ENCODE peak calls at places on chromosomes 1 and 21, in five cellular contexts. One of them, this sample, is unnamed.

GRCh38 chr21:39114871-39115658 is 68.2 kb downstream of the PSMG1 start:
- DNase-seq in SJSA1: peak; percentile 89
- DNase-seq in thoracic aorta: no peak
- DNase-seq in CD8-positive, alpha-beta memory T cell: no peak
- DNase-seq in PC-3: peak; percentile 66
- DNase-seq in this sample: peak; percentile 47

GRCh38 chr1:229613938-229614337 is 12.0 kb downstream of the TAF5L start:
- DNase-seq in thoracic aorta: no peak
- DNase-seq in SJSA1: no peak
- DNase-seq in CD8-positive, alpha-beta memory T cell: no peak
- DNase-seq in PC-3: no peak
- DNase-seq in this sample: no peak

GRCh38 chr1:187685338-187685737 is 856.6 kb downstream of the PLA2G4A start:
- DNase-seq in thoracic aorta: no peak
- DNase-seq in SJSA1: no peak
- DNase-seq in PC-3: peak; percentile 42
- DNase-seq in CD8-positive, alpha-beta memory T cell: no peak
- DNase-seq in this sample: peak; percentile 66

GRCh38 chr1:9438431-9439073 is 100.7 kb upstream of the SLC25A33 start:
- DNase-seq in CD8-positive, alpha-beta memory T cell: no peak
- DNase-seq in thoracic aorta: peak; percentile 59
- DNase-seq in PC-3: peak; percentile 51
- DNase-seq in SJSA1: peak; percentile 88
- DNase-seq in this sample: peak; percentile 94

GRCh38 chr1:15344800-15345710 is 64.6 kb upstream of the EFHD2 start:
- DNase-seq in PC-3: no peak
- DNase-seq in thoracic aorta: no peak
- DNase-seq in SJSA1: no peak
- DNase-seq in CD8-positive, alpha-beta memory T cell: no peak
- DNase-seq in this sample: no peak

GRCh38 chr1:196148367-196148970 is 459.8 kb downstream of the KCNT2 start:
- DNase-seq in CD8-positive, alpha-beta memory T cell: no peak
- DNase-seq in SJSA1: no peak
- DNase-seq in thoracic aorta: no peak
- DNase-seq in PC-3: peak; percentile 70
- DNase-seq in this sample: peak; percentile 56

GRCh38 chr1:202965441-202965821 is 1.6 kb downstream of the CYB5R1 start:
- DNase-seq in PC-3: no peak
- DNase-seq in thoracic aorta: no peak
- DNase-seq in SJSA1: no peak
- DNase-seq in CD8-positive, alpha-beta memory T cell: no peak
- DNase-seq in this sample: peak; percentile 94

GRCh38 chr1:97190326-97190725 is 468.7 kb downstream of the PTBP2 start:
- DNase-seq in CD8-positive, alpha-beta memory T cell: no peak
- DNase-seq in thoracic aorta: no peak
- DNase-seq in PC-3: peak; percentile 72
- DNase-seq in SJSA1: no peak
- DNase-seq in this sample: peak; percentile 65

GRCh38 chr1:42943166-42943565 is 15.5 kb downstream of the SLC2A1 start:
- DNase-seq in PC-3: peak; percentile 97
- DNase-seq in SJSA1: no peak
- DNase-seq in thoracic aorta: peak; percentile 52
- DNase-seq in CD8-positive, alpha-beta memory T cell: no peak
- DNase-seq in this sample: peak; percentile 93

GRCh38 chr21:20404915-20405314 is 593.3 kb upstream of the NCAM2 start:
- DNase-seq in CD8-positive, alpha-beta memory T cell: no peak
- DNase-seq in SJSA1: no peak
- DNase-seq in PC-3: no peak
- DNase-seq in thoracic aorta: no peak
- DNase-seq in this sample: no peak

GRCh38 chr1:161095230-161095629 is 2.9 kb upstream of the KLHDC9 start:
- DNase-seq in PC-3: no peak
- DNase-seq in CD8-positive, alpha-beta memory T cell: no peak
- DNase-seq in thoracic aorta: no peak
- DNase-seq in SJSA1: no peak
- DNase-seq in this sample: no peak

GRCh38 chr1:67566803-67567202 is 118.2 kb upstream of the GADD45A start:
- DNase-seq in PC-3: peak; percentile 46
- DNase-seq in CD8-positive, alpha-beta memory T cell: no peak
- DNase-seq in SJSA1: no peak
- DNase-seq in thoracic aorta: no peak
- DNase-seq in this sample: peak; percentile 55

GRCh38 chr1:152458384-152459185 is 44.5 kb upstream of the CRNN start:
- DNase-seq in thoracic aorta: peak; percentile 43
- DNase-seq in CD8-positive, alpha-beta memory T cell: peak; percentile 67
- DNase-seq in SJSA1: peak; percentile 77
- DNase-seq in PC-3: peak; percentile 94
- DNase-seq in this sample: peak; percentile 81

GRCh38 chr21:44704636-44705001 is 6.8 kb downstream of the TSPEAR start:
- DNase-seq in thoracic aorta: no peak
- DNase-seq in PC-3: no peak
- DNase-seq in CD8-positive, alpha-beta memory T cell: no peak
- DNase-seq in SJSA1: no peak
- DNase-seq in this sample: no peak

GRCh38 chr1:52460686-52461085 is 56.3 kb downstream of the PRPF38A start:
- DNase-seq in thoracic aorta: no peak
- DNase-seq in PC-3: peak; percentile 16
- DNase-seq in SJSA1: no peak
- DNase-seq in CD8-positive, alpha-beta memory T cell: no peak
- DNase-seq in this sample: peak; percentile 70

GRCh38 chr21:42299324-42300044 is 15.7 kb downstream of the TFF3 start:
- DNase-seq in CD8-positive, alpha-beta memory T cell: no peak
- DNase-seq in SJSA1: no peak
- DNase-seq in PC-3: no peak
- DNase-seq in thoracic aorta: no peak
- DNase-seq in this sample: peak; percentile 51

GRCh38 chr1:109622103-109622892 is 2.7 kb downstream of the AMPD2 start:
- DNase-seq in CD8-positive, alpha-beta memory T cell: no peak
- DNase-seq in SJSA1: no peak
- DNase-seq in PC-3: no peak
- DNase-seq in thoracic aorta: no peak
- DNase-seq in this sample: no peak

GRCh38 chr1:10936998-10937901 is 75.2 kb upstream of the TARDBP start:
- DNase-seq in thoracic aorta: no peak
- DNase-seq in SJSA1: no peak
- DNase-seq in PC-3: no peak
- DNase-seq in CD8-positive, alpha-beta memory T cell: no peak
- DNase-seq in this sample: no peak

GRCh38 chr1:109467301-109467777 is 993 bp downstream of the SYPL2 start:
- DNase-seq in CD8-positive, alpha-beta memory T cell: no peak
- DNase-seq in thoracic aorta: no peak
- DNase-seq in PC-3: no peak
- DNase-seq in SJSA1: no peak
- DNase-seq in this sample: no peak

GRCh38 chr1:39787468-39787867 is 1.2 kb downstream of the BMP8B start:
- DNase-seq in PC-3: no peak
- DNase-seq in CD8-positive, alpha-beta memory T cell: no peak
- DNase-seq in SJSA1: no peak
- DNase-seq in thoracic aorta: no peak
- DNase-seq in this sample: no peak

GRCh38 chr1:22920734-22921451 is 51.8 kb downstream of the LACTBL1 start:
- DNase-seq in PC-3: no peak
- DNase-seq in SJSA1: no peak
- DNase-seq in thoracic aorta: no peak
- DNase-seq in CD8-positive, alpha-beta memory T cell: no peak
- DNase-seq in this sample: no peak

GRCh38 chr1:184052194-184052559 is 647 bp downstream of the TSEN15 start:
- DNase-seq in SJSA1: no peak
- DNase-seq in CD8-positive, alpha-beta memory T cell: no peak
- DNase-seq in thoracic aorta: no peak
- DNase-seq in PC-3: no peak
- DNase-seq in this sample: no peak

GRCh38 chr1:46510341-46510997 is 20.8 kb downstream of the DMBX1 start:
- DNase-seq in PC-3: no peak
- DNase-seq in CD8-positive, alpha-beta memory T cell: no peak
- DNase-seq in thoracic aorta: no peak
- DNase-seq in SJSA1: no peak
- DNase-seq in this sample: no peak
- H3K27me3 ChIP-seq in PC-3: no peaks in the 10 kb centered on the region
- H3K27me3 ChIP-seq in CD8-positive, alpha-beta memory T cell: no peaks in the 10 kb centered on the region
- H3K27me3 ChIP-seq in thoracic aorta: no peaks in the 10 kb centered on the region
- H3K27me3 ChIP-seq in SJSA1: no peaks in the 10 kb centered on the region
- H3K27me3 ChIP-seq in this sample: no peaks in the 10 kb centered on the region

GRCh38 chr21:35204125-35204524 is 155.0 kb upstream of the RUNX1 start:
- DNase-seq in PC-3: no peak
- DNase-seq in CD8-positive, alpha-beta memory T cell: no peak
- DNase-seq in SJSA1: no peak
- DNase-seq in thoracic aorta: no peak
- DNase-seq in this sample: no peak
- H3K27me3 ChIP-seq in PC-3: no peaks in the 10 kb centered on the region
- H3K27me3 ChIP-seq in CD8-positive, alpha-beta memory T cell: no peaks in the 10 kb centered on the region
- H3K27me3 ChIP-seq in SJSA1: no peaks in the 10 kb centered on the region
- H3K27me3 ChIP-seq in thoracic aorta: no peaks in the 10 kb centered on the region
- H3K27me3 ChIP-seq in this sample: no peaks in the 10 kb centered on the region

DNA sequence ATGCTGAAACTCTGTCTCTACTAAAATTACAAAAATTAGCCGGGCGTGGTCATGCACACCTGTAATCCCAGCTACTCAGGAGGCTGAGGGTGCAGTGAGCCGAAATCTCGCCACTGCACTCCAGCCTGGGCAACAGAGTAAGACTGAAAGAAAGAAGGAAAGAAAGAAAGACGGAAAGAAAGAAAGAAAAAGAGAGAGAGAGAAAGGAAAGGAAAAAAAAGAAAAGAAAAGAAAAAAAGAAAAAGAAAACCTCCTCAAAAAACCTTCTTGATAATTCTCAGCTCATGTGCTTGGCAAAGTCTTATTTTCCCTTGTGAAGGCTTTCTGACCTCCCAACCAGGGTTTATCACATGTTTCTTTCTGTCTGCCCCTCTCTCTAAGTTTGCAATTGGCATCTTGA is 7.3 kb downstream of the NID1 start:
- DNase-seq in thoracic aorta: no peak
- DNase-seq in SJSA1: no peak
- DNase-seq in PC-3: no peak
- DNase-seq in CD8-positive, alpha-beta memory T cell: no peak
- DNase-seq in this sample: no peak
- H3K27me3 ChIP-seq in thoracic aorta: no peaks in the 10 kb centered on the region
- H3K27me3 ChIP-seq in SJSA1: no peaks in the 10 kb centered on the region
- H3K27me3 ChIP-seq in PC-3: no peaks in the 10 kb centered on the region
- H3K27me3 ChIP-seq in CD8-positive, alpha-beta memory T cell: peaks cover 2% of the 10 kb centered on the region
- H3K27me3 ChIP-seq in this sample: no peaks in the 10 kb centered on the region

DNA sequence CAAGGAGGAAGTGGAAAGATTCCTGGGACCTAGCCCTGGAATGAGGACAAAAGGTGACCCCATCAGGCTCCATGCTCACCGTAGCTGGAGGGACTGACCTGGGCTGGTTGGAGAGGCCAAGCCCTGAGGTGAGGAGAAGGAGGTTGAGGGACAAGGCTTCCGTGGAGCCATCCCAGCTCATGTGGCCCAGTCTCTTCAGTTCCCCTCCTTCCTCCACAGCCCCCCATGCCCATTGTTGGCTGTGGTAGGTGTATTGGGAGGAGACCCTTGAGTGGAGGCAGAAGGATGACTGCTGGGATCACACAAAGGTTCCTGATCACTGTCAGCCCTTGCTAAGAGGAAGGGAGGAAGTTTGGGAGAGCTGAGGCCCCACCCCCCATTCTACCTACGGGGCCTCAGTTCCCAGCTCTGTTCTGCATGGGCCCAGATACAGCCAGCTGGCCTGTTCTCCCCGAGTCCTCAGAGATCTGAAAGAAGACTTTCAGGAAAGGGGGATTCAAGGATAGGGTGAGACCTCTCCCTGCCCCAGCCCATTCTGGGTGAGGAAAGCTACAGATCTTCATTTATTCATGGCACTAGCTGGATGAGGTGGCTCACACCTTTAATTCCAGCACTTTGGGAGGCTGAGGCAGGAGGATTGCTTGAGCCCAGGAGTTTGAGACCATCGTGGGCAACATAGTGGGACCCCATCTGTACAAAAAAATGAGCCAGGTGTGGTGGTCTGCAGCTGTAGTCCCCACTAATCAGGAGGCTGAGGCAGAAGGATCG is 17.3 kb downstream of the RHBG start:
- DNase-seq in thoracic aorta: no peak
- DNase-seq in SJSA1: no peak
- DNase-seq in PC-3: no peak
- DNase-seq in CD8-positive, alpha-beta memory T cell: no peak
- DNase-seq in this sample: no peak
- H3K27me3 ChIP-seq in thoracic aorta: no peaks in the 10 kb centered on the region
- H3K27me3 ChIP-seq in SJSA1: peaks cover 35% of the 10 kb centered on the region
- H3K27me3 ChIP-seq in PC-3: no peaks in the 10 kb centered on the region
- H3K27me3 ChIP-seq in CD8-positive, alpha-beta memory T cell: no peaks in the 10 kb centered on the region
- H3K27me3 ChIP-seq in this sample: peaks cover 25% of the 10 kb centered on the region

GRCh38 chr1:89690595-89690994 is 57.7 kb downstream of the LRRC8C start:
- DNase-seq in CD8-positive, alpha-beta memory T cell: no peak
- DNase-seq in PC-3: no peak
- DNase-seq in SJSA1: no peak
- DNase-seq in thoracic aorta: no peak
- DNase-seq in this sample: no peak
- H3K27me3 ChIP-seq in CD8-positive, alpha-beta memory T cell: no peaks in the 10 kb centered on the region
- H3K27me3 ChIP-seq in PC-3: no peaks in the 10 kb centered on the region
- H3K27me3 ChIP-seq in SJSA1: no peaks in the 10 kb centered on the region
- H3K27me3 ChIP-seq in thoracic aorta: no peaks in the 10 kb centered on the region
- H3K27me3 ChIP-seq in this sample: no peaks in the 10 kb centered on the region

GRCh38 chr21:36544545-36544944 is 64.6 kb upstream of the CLDN14 start:
- DNase-seq in CD8-positive, alpha-beta memory T cell: no peak
- DNase-seq in SJSA1: no peak
- DNase-seq in thoracic aorta: no peak
- DNase-seq in PC-3: no peak
- DNase-seq in this sample: no peak
- H3K27me3 ChIP-seq in CD8-positive, alpha-beta memory T cell: peaks cover 4% of the 10 kb centered on the region
- H3K27me3 ChIP-seq in SJSA1: peaks cover 20% of the 10 kb centered on the region
- H3K27me3 ChIP-seq in thoracic aorta: no peaks in the 10 kb centered on the region
- H3K27me3 ChIP-seq in PC-3: no peaks in the 10 kb centered on the region
- H3K27me3 ChIP-seq in this sample: peaks cover 20% of the 10 kb centered on the region